ENCODE peak calls at places on chromosomes 5 and 9, in ten cellular contexts. A is fibroblast of lung, X is K562, N is HCT116, U is GM12878, P is neural progenitor cell, L is HepG2, J is astrocyte, Y is Karpas-422, M is MM.1S. F is an unnamed sample.

GRCh38 chr9:31604516-31604915 is 779.9 kb upstream of the ACO1 start:
- DNase-seq in Y (no peak), L (no peak), P (no peak), A (no peak), N (no peak), X (no peak), M (no peak), U (no peak), J (no peak), F (no peak)

GRCh38 chr9:17236147-17236546 is 101.3 kb downstream of the CNTLN start:
- DNase-seq in L (no peak), J (no peak), N (no peak), X (no peak), P (no peak), Y (no peak), U (no peak), A (no peak), M (no peak), F (no peak)

GRCh38 chr9:106376689-106377088 is 486.3 kb upstream of the ZNF462 start:
- DNase-seq in M (no peak), J (peak), U (no peak), P (no peak), L (no peak), Y (no peak), X (no peak), A (peak), N (no peak), F (no peak)

GRCh38 chr5:108801776-108802175 is 54.1 kb downstream of the FER start:
- DNase-seq in Y (no peak), M (no peak), X (no peak), P (no peak), A (peak), J (peak), U (no peak), L (peak), N (peak), F (no peak)

GRCh38 chr9:12774861-12775367 is at the start of gene LURAP1L:
- DNase-seq in Y (no peak), L (peak), A (peak), N (peak), M (peak), U (no peak), P (peak), J (peak), X (peak), F (peak)

GRCh38 chr5:180313677-180314076 is 21.8 kb upstream of the MAPK9 start:
- DNase-seq in Y (peak), P (no peak), M (no peak), U (no peak), A (no peak), N (no peak), L (peak), J (no peak), X (peak), F (no peak)

GRCh38 chr5:1555011-1555807 is 31.4 kb upstream of the LPCAT1 start:
- DNase-seq in P (no peak), Y (no peak), U (no peak), M (no peak), A (peak), J (peak), L (peak), N (peak), X (no peak), F (no peak)

GRCh38 chr9:21078702-21079101 is 960 bp upstream of the IFNB1 start:
- DNase-seq in J (no peak), L (no peak), A (no peak), M (no peak), Y (peak), U (no peak), X (no peak), N (no peak), P (no peak), F (no peak)

GRCh38 chr9:123448247-123448646 is 92.2 kb downstream of the CRB2 start:
- DNase-seq in A (no peak), P (no peak), L (no peak), N (no peak), U (no peak), X (no peak), J (no peak), M (no peak), Y (no peak), F (no peak)

GRCh38 chr5:174282391-174282790 is 236.9 kb downstream of the NSG2 start:
- DNase-seq in M (no peak), L (no peak), Y (no peak), P (no peak), A (no peak), J (no peak), N (no peak), X (no peak), U (no peak), F (no peak)

GRCh38 chr5:59829389-59829788 is 64.1 kb downstream of the PDE4D start:
- DNase-seq in M (no peak), U (no peak), N (no peak), Y (no peak), L (no peak), X (no peak), A (peak), J (peak), P (no peak), F (no peak)

GRCh38 chr9:15469406-15469805 is 41.4 kb downstream of the PSIP1 start:
- DNase-seq in M (no peak), P (no peak), A (peak), N (no peak), U (no peak), X (no peak), Y (no peak), L (no peak), J (peak), F (no peak)

GRCh38 chr5:135880278-135880677 is 15.4 kb downstream of the IL9 start:
- DNase-seq in Y (peak), N (peak), J (no peak), M (no peak), A (no peak), X (peak), L (peak), U (no peak), P (peak), F (no peak)

GRCh38 chr5:181271081-181271480 is 10.1 kb upstream of the TRIM52 start:
- DNase-seq in U (no peak), X (no peak), A (no peak), N (no peak), P (no peak), L (no peak), Y (no peak), J (no peak), M (no peak), F (no peak)

GRCh38 chr9:36112516-36112915 is 24.0 kb upstream of the GLIPR2 start:
- DNase-seq in Y (peak), X (no peak), M (no peak), J (no peak), L (no peak), N (no peak), P (no peak), U (no peak), A (no peak), F (no peak)

GRCh38 chr5:151427258-151427657 is 20.1 kb upstream of the SLC36A1 start:
- DNase-seq in M (peak), Y (peak), P (no peak), L (no peak), X (no peak), A (no peak), U (peak), J (no peak), N (no peak), F (no peak)

GRCh38 chr9:109194157-109194556 is 27.1 kb upstream of the FRRS1L start:
- DNase-seq in U (no peak), M (no peak), P (no peak), Y (no peak), L (no peak), N (no peak), A (peak), J (peak), X (no peak), F (no peak)

GRCh38 chr9:530681-531080 is 310.8 kb upstream of the DMRT1 start:
- DNase-seq in P (no peak), J (peak), N (peak), L (no peak), M (no peak), A (peak), X (no peak), U (no peak), Y (no peak), F (no peak)

GRCh38 chr5:17190242-17190778 is 27.1 kb upstream of the BASP1 start:
- DNase-seq in J (peak), X (peak), U (no peak), Y (peak), L (peak), M (peak), P (peak), A (peak), N (peak), F (peak)

DNA sequence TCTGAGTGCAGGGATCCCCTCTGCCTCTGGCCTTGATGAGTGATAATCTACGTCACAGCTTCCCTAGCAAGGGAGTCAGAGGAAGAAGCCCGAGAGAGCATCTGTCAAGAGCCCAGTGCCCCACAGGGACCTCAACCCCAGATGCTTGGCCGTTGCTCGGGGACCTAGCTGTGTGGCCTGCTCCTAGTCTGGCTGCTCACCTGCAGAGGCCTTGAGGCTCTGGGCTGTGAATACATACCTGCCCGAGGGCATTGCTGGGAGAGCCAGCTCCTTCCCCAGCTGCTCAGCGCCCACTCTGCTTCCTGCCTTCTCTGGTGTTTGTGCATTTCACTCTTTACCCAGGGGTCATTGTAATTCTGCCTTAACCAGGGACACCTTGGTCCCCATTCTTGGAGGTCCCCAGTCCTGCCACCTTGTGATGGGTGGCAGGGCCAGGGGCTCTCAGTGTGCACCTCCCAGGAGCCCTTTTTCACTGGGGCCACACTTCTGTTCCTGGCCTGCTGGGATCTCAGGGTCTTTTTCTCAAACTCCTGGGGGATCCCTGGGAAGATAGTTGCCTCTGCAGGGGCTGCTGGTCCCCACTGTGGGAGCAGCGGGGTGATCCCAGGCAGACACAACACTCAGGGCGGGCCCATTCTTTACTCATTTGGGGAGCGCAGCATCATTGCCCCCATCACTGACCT is 15.5 kb downstream of the PHF2 start:
- DNase-seq in L (no peak), J (no peak), X (no peak), A (no peak), U (no peak), P (no peak), Y (no peak), N (no peak), M (no peak), F (no peak)
- H3K9ac ChIP-seq in L (no peak), J (no peak), X (peak), A (no peak), U (no peak), P (no peak), Y (peak), N (no peak), M (no peak), F (no peak)

GRCh38 chr9:98913044-98913443 is 30.7 kb upstream of the COL15A1 start:
- DNase-seq in N (no peak), A (no peak), U (no peak), Y (no peak), P (no peak), L (no peak), M (no peak), J (no peak), X (no peak), F (no peak)
- H3K27ac ChIP-seq in N (no peak), A (no peak), U (no peak), Y (no peak), P (no peak), L (no peak), M (no peak), J (no peak), X (no peak), F (no peak)

GRCh38 chr5:79795764-79796398 is 106.2 kb downstream of the CMYA5 start:
- DNase-seq in J (peak), N (no peak), L (no peak), X (peak), P (no peak), Y (no peak), M (no peak), A (peak), U (no peak), F (no peak)

GRCh38 chr5:79798892-79799590 is 109.4 kb downstream of the CMYA5 start:
- DNase-seq in X (no peak), U (no peak), A (no peak), Y (no peak), J (no peak), P (no peak), M (no peak), N (no peak), L (no peak), F (no peak)

GRCh38 chr5:79802995-79803394 is 113.4 kb downstream of the CMYA5 start:
- DNase-seq in A (no peak), N (no peak), P (no peak), M (no peak), J (no peak), L (no peak), X (no peak), Y (no peak), U (no peak), F (no peak)

GRCh38 chr5:79802404-79802803 is 112.8 kb downstream of the CMYA5 start:
- DNase-seq in A (no peak), N (no peak), P (no peak), M (no peak), J (no peak), U (no peak), X (no peak), Y (no peak), L (no peak), F (no peak)

DNA sequence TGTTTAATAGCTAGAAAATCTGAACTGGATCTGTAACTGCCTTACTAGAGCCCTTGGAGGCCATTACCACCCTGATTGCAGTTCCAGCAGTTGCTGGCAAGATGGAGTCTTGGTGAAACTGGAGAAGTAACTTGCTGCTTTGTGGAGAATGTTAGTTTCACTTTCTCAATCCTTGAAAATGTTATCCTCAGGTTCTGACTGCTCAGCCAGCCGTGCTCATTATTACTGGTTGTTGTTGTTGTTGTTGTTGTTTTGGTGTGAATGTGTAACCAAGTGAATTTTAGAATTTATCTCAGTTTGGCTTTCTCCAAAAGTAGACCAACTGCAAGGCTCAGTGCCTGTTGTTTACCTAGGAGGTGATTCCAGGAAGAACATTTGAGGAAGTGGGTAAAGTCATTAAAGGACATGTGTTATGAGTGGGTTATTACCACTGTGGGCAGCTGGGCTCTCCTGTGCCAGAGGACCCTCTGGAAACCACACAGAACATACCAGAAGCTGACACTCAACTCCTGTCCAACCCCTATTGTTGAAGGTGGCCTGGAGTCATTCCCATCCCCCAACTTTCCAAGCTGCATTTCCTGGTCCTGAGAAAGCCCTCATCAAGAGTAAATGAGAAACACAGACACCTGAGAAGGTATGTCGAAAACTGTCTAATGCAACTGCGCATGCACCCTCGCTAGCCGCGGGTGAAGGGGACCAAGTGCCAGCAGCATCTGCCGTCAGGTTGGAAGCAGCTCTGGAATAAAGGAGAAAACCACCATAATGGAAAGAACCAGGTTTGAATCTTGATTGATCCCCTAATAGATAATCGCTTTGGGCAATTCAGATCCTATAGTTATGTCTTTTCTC is 111.6 kb downstream of the CMYA5 start:
- DNase-seq in A (no peak), L (no peak), X (no peak), M (peak), N (no peak), U (no peak), Y (no peak), J (no peak), P (no peak), F (no peak)
- H3K4me3 ChIP-seq in A (no peak), L (no peak), X (no peak), M (no peak), N (no peak), U (no peak), Y (no peak), J (no peak), P (no peak), F (no peak)

DNA sequence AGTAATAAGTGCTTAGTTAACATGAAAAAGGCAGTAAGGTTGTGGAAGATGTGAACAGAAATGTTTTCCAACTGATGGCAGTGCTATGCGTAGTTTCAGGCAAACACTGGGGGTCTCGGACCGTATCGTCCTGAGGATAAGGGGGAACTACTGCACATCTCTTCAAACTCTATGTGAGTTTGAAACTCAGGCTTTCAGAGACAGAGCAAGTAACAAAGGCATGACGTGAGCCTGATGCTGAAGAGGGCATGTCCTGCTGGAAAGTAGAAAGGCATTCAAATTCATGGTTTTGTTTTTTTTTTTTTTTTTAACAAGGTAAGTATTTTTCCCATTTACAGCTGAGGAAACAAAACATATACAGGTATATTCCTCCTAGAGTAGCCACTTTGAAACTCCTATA is 59.9 kb downstream of the TRIM36 start:
- DNase-seq in J (no peak), N (no peak), A (no peak), Y (no peak), L (no peak), U (no peak), X (no peak), P (no peak), M (no peak), F (no peak)
- H3K9ac ChIP-seq in J (no peak), N (no peak), A (no peak), Y (no peak), L (no peak), U (no peak), X (no peak), P (no peak), M (no peak), F (no peak)

GRCh38 chr5:147179555-147180147 is 55.2 kb upstream of the STK32A start:
- DNase-seq in J (no peak), U (no peak), L (no peak), N (no peak), P (no peak), Y (no peak), M (no peak), X (no peak), A (no peak), F (no peak)
- H3K27ac ChIP-seq in J (no peak), U (no peak), L (no peak), N (no peak), P (no peak), Y (no peak), M (no peak), X (no peak), A (no peak), F (no peak)

DNA sequence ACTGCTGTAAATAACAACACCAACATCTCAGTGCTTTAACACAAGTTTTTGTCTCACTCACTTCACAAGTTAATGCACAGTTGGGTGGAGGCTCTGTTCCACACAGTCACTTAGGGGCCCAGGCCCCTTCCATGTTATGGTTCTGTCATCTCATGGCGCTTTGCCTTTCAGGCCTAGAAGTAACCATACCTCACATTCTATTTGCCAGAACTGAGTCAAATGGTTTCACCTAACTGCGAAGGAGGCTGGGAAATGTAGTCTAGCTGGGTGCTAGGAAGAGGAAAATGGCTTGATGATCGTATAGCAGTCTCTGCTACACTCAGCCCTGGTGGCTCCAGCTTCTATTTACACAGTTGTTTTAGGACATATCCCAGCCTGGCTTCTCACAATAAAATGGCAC is 23.1 kb upstream of the MVB12B start:
- DNase-seq in X (no peak), N (no peak), Y (peak), P (no peak), M (no peak), L (peak), A (no peak), J (no peak), U (no peak), F (no peak)
- H3K4me3 ChIP-seq in X (no peak), N (no peak), Y (no peak), P (no peak), M (no peak), L (no peak), A (no peak), J (no peak), U (no peak), F (no peak)

GRCh38 chr5:127294829-127295228 is 4.2 kb downstream of the MEGF10 start:
- DNase-seq in M (no peak), P (no peak), Y (no peak), X (no peak), U (no peak), N (no peak), J (no peak), L (no peak), A (no peak), F (no peak)

GRCh38 chr5:127293373-127293772 is 2.8 kb downstream of the MEGF10 start:
- DNase-seq in M (no peak), N (no peak), P (no peak), J (no peak), L (no peak), U (no peak), A (no peak), Y (no peak), X (no peak), F (no peak)

GRCh38 chr5:127290019-127290945 is at the start of gene MEGF10:
- DNase-seq in A (peak), Y (no peak), M (peak), P (peak), L (peak), J (peak), N (no peak), U (no peak), X (peak), F (peak)

GRCh38 chr5:127290946-127291763 is 559 bp downstream of the MEGF10 start:
- DNase-seq in A (no peak), X (no peak), N (no peak), M (no peak), P (peak), U (no peak), L (no peak), Y (no peak), J (no peak), F (no peak)

GRCh38 chr5:127292030-127292735 is 1.6 kb downstream of the MEGF10 start:
- DNase-seq in N (no peak), A (no peak), Y (no peak), L (no peak), P (no peak), U (no peak), J (no peak), M (no peak), X (no peak), F (no peak)
- H3K9ac ChIP-seq in N (no peak), A (no peak), Y (no peak), L (no peak), P (no peak), U (no peak), J (peak), M (no peak), X (no peak), F (no peak)

GRCh38 chr5:96302174-96302738 is 130.8 kb downstream of the PCSK1 start:
- DNase-seq in N (no peak), Y (no peak), P (no peak), J (no peak), A (no peak), L (no peak), M (no peak), U (no peak), X (no peak), F (no peak)
- H3K27ac ChIP-seq in N (no peak), Y (no peak), P (no peak), J (no peak), A (no peak), L (no peak), M (no peak), U (no peak), X (no peak), F (no peak)

DNA sequence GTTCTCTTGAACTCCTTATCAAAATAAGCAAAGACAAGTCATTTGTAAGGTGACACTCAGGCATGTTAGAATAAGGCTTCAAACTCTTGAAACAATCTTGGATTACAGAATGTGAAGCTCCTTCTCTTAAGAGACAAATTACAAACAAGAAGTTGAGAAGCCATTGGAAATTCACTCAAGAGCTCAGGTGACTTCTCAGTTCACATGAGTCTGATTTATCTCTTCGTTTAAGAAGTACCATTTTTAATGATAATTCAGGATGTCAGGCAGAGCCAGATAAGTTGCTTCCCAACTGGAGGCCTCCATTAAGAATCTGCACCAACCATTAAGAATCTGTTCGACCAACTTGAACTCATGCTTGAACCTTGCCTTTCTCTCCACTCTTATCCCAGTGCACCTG is 60.4 kb upstream of the LPAR1 start:
- DNase-seq in N (no peak), X (no peak), P (no peak), M (no peak), L (no peak), Y (no peak), J (no peak), A (no peak), U (no peak), F (no peak)
- H3K4me3 ChIP-seq in N (no peak), X (no peak), P (no peak), M (no peak), L (no peak), Y (no peak), J (no peak), A (no peak), U (no peak), F (no peak)